ENCODE peak calls at places on chromosome 14, in five cellular contexts. O is stomach, Z is upper lobe of left lung, F is AG10803, U is ovary. A is an unnamed sample.

GRCh38 chr14:91264151-91265150 is 19.9 kb upstream of the GPR68 start:
- DNase-seq in U (no peak), Z (no peak), O (peak; percentile 57), F (no peak), A (no peak)

GRCh38 chr14:89163237-89163636 is 253.8 kb downstream of the FOXN3 start:
- DNase-seq in F (no peak), O (no peak), Z (no peak), U (no peak), A (no peak)

GRCh38 chr14:23114669-23115491 is 4.2 kb downstream of the CEBPE start:
- DNase-seq in Z (peak; percentile 84), U (no peak), F (peak; percentile 97), O (no peak), A (no peak)

GRCh38 chr14:105168979-105169507 is 467 bp upstream of the JAG2 start:
- DNase-seq in Z (no peak), U (no peak), O (no peak), F (no peak), A (no peak)

GRCh38 chr14:90756755-90757345 is 59.4 kb downstream of the TTC7B start:
- DNase-seq in U (no peak), O (peak; percentile 20), Z (no peak), F (no peak), A (peak; percentile 63)

GRCh38 chr14:90388437-90388836 is 8.4 kb upstream of the CALM1 start:
- DNase-seq in Z (no peak), O (peak; percentile 40), F (peak; percentile 73), U (no peak), A (no peak)

GRCh38 chr14:37559386-37559785 is 35.7 kb downstream of the FOXA1 start:
- DNase-seq in Z (no peak), F (peak; percentile 13), U (no peak), O (no peak), A (no peak)

GRCh38 chr14:69539631-69540410 is 34.9 kb downstream of the CCDC177 start:
- DNase-seq in U (no peak), Z (peak; percentile 87), F (peak; percentile 90), O (peak; percentile 31), A (no peak)

GRCh38 chr14:76034566-76034965 is 49.0 kb downstream of the IFT43 start:
- DNase-seq in Z (no peak), O (no peak), F (no peak), U (no peak), A (no peak)

GRCh38 chr14:34199585-34199984 is 248.7 kb upstream of the EGLN3 start:
- DNase-seq in F (peak; percentile 80), Z (no peak), U (no peak), O (no peak), A (no peak)

GRCh38 chr14:77097006-77097688 is 911 bp upstream of the CIPC start:
- DNase-seq in O (no peak), Z (no peak), U (no peak), F (peak; percentile 27), A (no peak)

GRCh38 chr14:93003945-93004698 is 81.2 kb downstream of the CHGA start:
- DNase-seq in U (no peak), O (no peak), F (peak; percentile 47), Z (no peak), A (no peak)

GRCh38 chr14:64292197-64292596 is 2.0 kb downstream of the ESR2 start:
- DNase-seq in Z (no peak), F (no peak), O (no peak), U (no peak), A (no peak)

GRCh38 chr14:69901113-69901951 is 22.1 kb downstream of the SMOC1 start:
- DNase-seq in Z (no peak), O (no peak), U (no peak), F (peak; percentile 63), A (no peak)

GRCh38 chr14:104016873-104017650 is 68.4 kb upstream of the ASPG start:
- DNase-seq in O (no peak), U (no peak), F (no peak), Z (no peak), A (no peak)

GRCh38 chr14:37114559-37114958 is 57.8 kb downstream of the SLC25A21 start:
- DNase-seq in F (no peak), Z (no peak), U (no peak), O (no peak), A (no peak)

GRCh38 chr14:58428011-58428807 is 690 bp downstream of the KIAA0586 start:
- DNase-seq in Z (no peak), F (peak; percentile 48), U (no peak), O (no peak), A (no peak)

GRCh38 chr14:93941293-93941910 is 14.3 kb downstream of the FAM181A start:
- DNase-seq in U (no peak), O (no peak), F (peak; percentile 22), Z (no peak), A (peak; percentile 92)

GRCh38 chr14:98909251-98909944 is 362.6 kb downstream of the BCL11B start:
- DNase-seq in F (peak; percentile 3), U (no peak), O (no peak), Z (no peak), A (no peak)

GRCh38 chr14:42224053-42224888 is 617.6 kb downstream of the LRFN5 start:
- DNase-seq in U (peak; percentile 10), Z (no peak), O (peak; percentile 52), F (peak; percentile 54), A (peak; percentile 88)

GRCh38 chr14:22163051-22163450 is 426.0 kb downstream of the DAD1 start:
- DNase-seq in O (no peak), Z (no peak), U (no peak), F (no peak), A (no peak)

GRCh38 chr14:53850714-53851296 is 105.8 kb downstream of the BMP4 start:
- DNase-seq in U (no peak), O (no peak), Z (no peak), F (peak; percentile 45), A (no peak)

GRCh38 chr14:20754308-20754707 is 8.6 kb downstream of the EDDM3A start:
- DNase-seq in U (no peak), F (no peak), O (peak; percentile 43), Z (peak; percentile 35), A (no peak)

GRCh38 chr14:44720707-44721106 is 213.6 kb upstream of the FSCB start:
- DNase-seq in Z (no peak), F (no peak), U (no peak), O (no peak), A (no peak)

GRCh38 chr14:20215196-20215595 is 8.3 kb upstream of the OR11H6 start:
- DNase-seq in U (no peak), F (peak; percentile 1), Z (no peak), O (no peak), A (no peak)

GRCh38 chr14:34665785-34666425 is 36.0 kb upstream of the SNX6 start:
- DNase-seq in U (no peak), O (no peak), F (peak; percentile 93), Z (no peak), A (no peak)

GRCh38 chr14:94144765-94145164 is 15.4 kb upstream of the IFI27L2 start:
- DNase-seq in Z (peak; percentile 71), U (no peak), O (no peak), F (no peak), A (peak; percentile 48)

GRCh38 chr14:73717998-73718741 is 4.0 kb upstream of the PNMA1 start:
- DNase-seq in U (no peak), F (no peak), Z (no peak), O (no peak), A (no peak)

GRCh38 chr14:90755661-90756304 is 60.4 kb downstream of the TTC7B start:
- DNase-seq in Z (no peak), U (no peak), F (no peak), O (no peak), A (peak; percentile 36)

GRCh38 chr14:52703225-52703624 is 3.8 kb upstream of the PSMC6 start:
- DNase-seq in U (no peak), F (peak; percentile 96), O (peak; percentile 70), Z (peak; percentile 87), A (no peak)

GRCh38 chr14:31045501-31046080 is 19.4 kb upstream of the STRN3 start:
- DNase-seq in Z (no peak), F (no peak), O (no peak), U (no peak), A (no peak)

GRCh38 chr14:91149462-91149861 is 35.6 kb downstream of the DGLUCY start:
- DNase-seq in F (peak; percentile 100), O (peak; percentile 75), Z (peak; percentile 74), U (peak; percentile 75), A (no peak)

GRCh38 chr14:57244103-57244502 is 24.6 kb downstream of the EXOC5 start:
- DNase-seq in Z (no peak), F (peak; percentile 65), O (no peak), U (no peak), A (no peak)
- TF ChIP-seq CTCF in Z (no peak), F (no peak), O (no peak), U (no peak), A (no peak)

GRCh38 chr14:68222154-68222553 is 402.6 kb downstream of the RAD51B start:
- DNase-seq in F (no peak), O (no peak), Z (no peak), U (no peak), A (no peak)
- TF ChIP-seq CTCF in F (no peak), O (no peak), Z (no peak), U (no peak), A (no peak)

DNA sequence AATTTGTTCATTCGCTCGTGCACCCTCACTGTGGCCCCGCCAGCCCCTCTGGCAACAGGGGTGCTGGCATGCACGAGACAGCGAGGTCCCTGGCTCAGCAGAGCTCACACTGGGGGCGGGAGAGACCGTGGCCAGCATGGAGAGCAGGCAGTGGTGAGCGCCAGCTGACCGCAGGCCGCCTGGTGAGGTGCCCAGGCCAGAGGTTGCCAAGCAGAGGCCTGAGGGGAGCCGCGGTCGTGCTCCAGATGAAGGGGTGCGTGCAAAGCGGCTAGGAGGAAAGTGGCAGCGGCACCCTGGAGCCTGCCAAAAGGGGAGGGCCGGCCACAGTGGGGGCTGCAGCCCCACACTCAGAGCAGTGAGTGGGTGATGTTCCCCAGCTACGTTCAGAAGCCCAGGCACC is 56.1 kb downstream of the CDC42BPB start:
- DNase-seq in O (no peak), Z (no peak), F (no peak), U (no peak), A (no peak)
- TF ChIP-seq CTCF in O (no peak), Z (no peak), F (no peak), U (no peak), A (no peak)

GRCh38 chr14:80930836-80931389 is 10.6 kb downstream of the CEP128 start:
- DNase-seq in F (peak; percentile 94), Z (no peak), O (no peak), U (no peak), A (no peak)

GRCh38 chr14:80924365-80925103 is 17.0 kb downstream of the CEP128 start:
- DNase-seq in U (no peak), F (no peak), Z (no peak), O (no peak), A (no peak)

GRCh38 chr14:80926706-80927384 is 14.7 kb downstream of the CEP128 start:
- DNase-seq in Z (no peak), U (no peak), O (no peak), F (peak; percentile 78), A (no peak)

GRCh38 chr14:80930095-80930494 is 11.4 kb downstream of the CEP128 start:
- DNase-seq in O (no peak), F (no peak), Z (no peak), U (no peak), A (no peak)

DNA sequence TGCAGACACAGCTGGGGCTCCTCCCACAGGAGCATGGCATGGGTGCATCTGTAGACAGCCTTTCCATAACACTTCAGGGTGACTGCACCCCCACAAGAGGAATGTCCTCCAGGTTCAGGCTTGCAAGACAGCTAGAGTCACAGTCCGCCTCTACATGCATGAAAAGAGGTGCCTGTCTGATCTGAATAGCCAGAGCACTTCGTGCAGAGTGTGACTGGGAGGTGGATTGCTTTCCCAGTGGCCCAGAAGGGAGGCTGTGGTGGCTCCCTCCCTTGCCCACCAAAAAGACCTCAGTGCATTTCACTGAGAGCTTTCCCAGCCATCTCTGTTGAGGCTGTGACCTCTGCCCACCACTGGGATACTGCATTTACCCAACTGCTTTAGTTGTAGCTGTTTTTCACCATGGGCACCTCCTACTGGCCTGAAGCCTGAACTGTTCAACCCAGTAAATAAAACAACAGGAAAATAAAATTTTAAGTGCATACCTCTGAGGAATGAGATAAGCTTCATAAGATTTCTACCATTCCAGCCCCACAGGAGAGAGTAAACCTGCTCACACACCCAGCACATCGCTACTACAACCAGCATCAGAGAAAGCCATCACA is 14.1 kb downstream of the CEP128 start:
- DNase-seq in O (no peak), Z (no peak), U (no peak), F (no peak), A (no peak)
- TF ChIP-seq CTCF in O (no peak), Z (no peak), U (no peak), F (no peak), A (no peak)

A was measured in osteocyte.